ENCODE peak calls at places on chromosomes 1 and 21, in five cellular contexts. S is spleen; U is occipital lobe; B is lower lobe of right lung; L is stimulated activated CD4-positive, alpha-beta T cell treated with anti-CD3 and anti-CD28 coated beads, Interleukin-15, amount 100 ng/mL, for 1 hour. O is an unnamed sample.
A peak's percentile ranks its signal among the peaks of the same experiment; 100 is the strongest.

GRCh38 chr1:33893147-33893830 is 29.4 kb downstream of the HMGB4 start:
- DNase-seq in L (no peak), U (peak; percentile 25), B (no peak), S (no peak), O (peak; percentile 75)

GRCh38 chr1:209791920-209792319 is 7.6 kb upstream of the C1orf74 start:
- DNase-seq in U (no peak), S (no peak), B (no peak), L (no peak), O (no peak)

GRCh38 chr1:63124666-63125191 is 197.6 kb upstream of the FOXD3 start:
- DNase-seq in U (no peak), B (no peak), L (no peak), S (no peak), O (peak; percentile 88)

GRCh38 chr1:211241071-211241470 is 18.1 kb upstream of the RCOR3 start:
- DNase-seq in L (no peak), B (no peak), U (no peak), S (no peak), O (no peak)

GRCh38 chr1:116290920-116291465 is 82.1 kb upstream of the ATP1A1 start:
- DNase-seq in S (no peak), L (no peak), B (no peak), U (no peak), O (no peak)

GRCh38 chr21:20739421-20739820 is 258.8 kb upstream of the NCAM2 start:
- DNase-seq in B (no peak), L (no peak), S (no peak), U (no peak), O (no peak)

GRCh38 chr1:89757532-89757931 is 63.3 kb upstream of the LRRC8D start:
- DNase-seq in B (peak; percentile 78), U (no peak), S (peak; percentile 81), L (no peak), O (no peak)

GRCh38 chr1:202343652-202344349 is 2.1 kb upstream of the UBE2T start:
- DNase-seq in B (no peak), L (no peak), S (no peak), U (no peak), O (peak; percentile 52)

GRCh38 chr1:56019472-56019871 is 559.9 kb downstream of the PLPP3 start:
- DNase-seq in B (no peak), L (no peak), S (no peak), U (no peak), O (no peak)

GRCh38 chr1:8312235-8313218 is 5.4 kb upstream of the SLC45A1 start:
- DNase-seq in B (no peak), U (no peak), L (no peak), S (no peak), O (no peak)

GRCh38 chr1:12078938-12079861 is 16.1 kb downstream of the TNFRSF8 start:
- DNase-seq in B (no peak), L (no peak), U (no peak), S (peak; percentile 67), O (peak; percentile 77)

GRCh38 chr1:212291505-212292134 is 6.4 kb downstream of the PPP2R5A start:
- DNase-seq in U (no peak), S (no peak), B (no peak), L (no peak), O (peak; percentile 60)

GRCh38 chr1:48246727-48247126 is 24.2 kb downstream of the SLC5A9 start:
- DNase-seq in B (peak; percentile 77), U (no peak), L (no peak), S (peak; percentile 79), O (peak; percentile 63)

GRCh38 chr1:117930484-117930883 is 945 bp downstream of the WDR3 start:
- DNase-seq in L (no peak), U (no peak), S (no peak), B (no peak), O (peak; percentile 22)

GRCh38 chr21:20998456-20998789 is 214 bp downstream of the NCAM2 start:
- DNase-seq in S (no peak), L (no peak), B (no peak), U (no peak), O (no peak)

GRCh38 chr21:44487831-44488230 is 32.5 kb downstream of the LRRC3 start:
- DNase-seq in U (no peak), L (peak; percentile 35), B (no peak), S (peak; percentile 58), O (peak; percentile 17)

GRCh38 chr1:33256335-33256700 is at the start of gene ZNF362:
- DNase-seq in U (peak; percentile 4), S (peak; percentile 93), B (peak; percentile 83), L (peak; percentile 59), O (peak; percentile 89)

GRCh38 chr1:99645199-99645598 is 714 bp upstream of the PALMD start:
- DNase-seq in B (no peak), U (no peak), L (no peak), S (no peak), O (peak; percentile 75)

GRCh38 chr1:15455522-15455921 is 1.0 kb upstream of the CELA2A start:
- DNase-seq in B (no peak), L (no peak), U (no peak), S (no peak), O (no peak)

GRCh38 chr1:39003787-39004186 is 12.7 kb downstream of the AKIRIN1 start:
- DNase-seq in U (no peak), B (no peak), L (no peak), S (no peak), O (no peak)

GRCh38 chr1:231036416-231036815 is 3.6 kb downstream of the FAM89A start:
- DNase-seq in L (no peak), U (no peak), B (no peak), S (no peak), O (no peak)

GRCh38 chr1:230188826-230189225 is 121.8 kb downstream of the GALNT2 start:
- DNase-seq in L (no peak), U (no peak), B (no peak), S (no peak), O (no peak)

GRCh38 chr21:15221799-15222386 is 157.1 kb upstream of the NRIP1 start:
- DNase-seq in U (no peak), L (no peak), B (peak; percentile 61), S (no peak), O (peak; percentile 9)

GRCh38 chr1:36576677-36577076 is 94.0 kb upstream of the CSF3R start:
- DNase-seq in B (no peak), S (peak; percentile 22), U (no peak), L (no peak), O (no peak)

GRCh38 chr21:15121655-15122120 is 56.9 kb upstream of the NRIP1 start:
- DNase-seq in U (no peak), S (no peak), L (no peak), B (peak; percentile 45), O (peak; percentile 62)

GRCh38 chr1:178055093-178055492 is 38.8 kb upstream of the RASAL2 start:
- DNase-seq in U (no peak), L (no peak), S (no peak), B (peak; percentile 72), O (peak; percentile 38)

GRCh38 chr1:175602186-175602585 is 141.2 kb downstream of the TNR start:
- DNase-seq in L (no peak), U (no peak), S (no peak), B (no peak), O (no peak)

GRCh38 chr21:35212393-35213127 is 163.5 kb upstream of the RUNX1 start:
- DNase-seq in U (no peak), B (no peak), L (no peak), S (no peak), O (peak; percentile 47)

GRCh38 chr1:246907472-246907871 is 24.3 kb downstream of the AHCTF1 start:
- DNase-seq in S (no peak), B (no peak), L (no peak), U (no peak), O (peak; percentile 55)

GRCh38 chr1:246157516-246157915 is 349.6 kb downstream of the SMYD3 start:
- DNase-seq in L (no peak), U (no peak), S (no peak), B (no peak), O (no peak)